ENCODE peak calls at places on chromosomes 16 and 17, in six cellular contexts. Z, E, M, I, T and R are unnamed samples.

GRCh38 chr16:26672206-26672605 is 394.5 kb upstream of the C16orf82 start:
- DNase-seq in M (no peak), Z (no peak), T (no peak), E (no peak), I (no peak), R (peak)

GRCh38 chr16:30004424-30004776 is 6.4 kb downstream of the DOC2A start:
- DNase-seq in E (no peak), T (no peak), I (no peak), M (no peak), Z (peak), R (no peak)

GRCh38 chr17:63120406-63120805 is 154.4 kb downstream of the TANC2 start:
- DNase-seq in T (peak), Z (no peak), E (no peak), I (no peak), M (no peak), R (no peak)

GRCh38 chr17:49676276-49676868 is 1.5 kb downstream of the SPOP start:
- DNase-seq in E (no peak), I (no peak), Z (no peak), M (no peak), T (peak), R (peak)

GRCh38 chr16:10001258-10001785 is 180.9 kb downstream of the GRIN2A start:
- DNase-seq in T (no peak), I (no peak), Z (no peak), M (no peak), E (no peak), R (no peak)

GRCh38 chr16:72256398-72257048 is 84.6 kb upstream of the PMFBP1 start:
- DNase-seq in Z (no peak), I (peak), M (peak), T (peak), E (no peak), R (no peak)

GRCh38 chr17:8822401-8823035 is 23.4 kb upstream of the MFSD6L start:
- DNase-seq in I (no peak), Z (no peak), T (no peak), M (no peak), E (peak), R (no peak)

GRCh38 chr17:39622380-39623006 is 4.3 kb upstream of the PPP1R1B start:
- DNase-seq in M (no peak), Z (no peak), I (no peak), T (no peak), E (no peak), R (peak)

GRCh38 chr17:6005939-6006338 is 64.2 kb upstream of the WSCD1 start:
- DNase-seq in M (no peak), Z (no peak), I (no peak), E (no peak), T (no peak), R (no peak)

GRCh38 chr17:16463341-16464000 is 28.5 kb downstream of the LRRC75A start:
- DNase-seq in E (no peak), M (peak), I (peak), Z (peak), T (peak), R (no peak)

DNA sequence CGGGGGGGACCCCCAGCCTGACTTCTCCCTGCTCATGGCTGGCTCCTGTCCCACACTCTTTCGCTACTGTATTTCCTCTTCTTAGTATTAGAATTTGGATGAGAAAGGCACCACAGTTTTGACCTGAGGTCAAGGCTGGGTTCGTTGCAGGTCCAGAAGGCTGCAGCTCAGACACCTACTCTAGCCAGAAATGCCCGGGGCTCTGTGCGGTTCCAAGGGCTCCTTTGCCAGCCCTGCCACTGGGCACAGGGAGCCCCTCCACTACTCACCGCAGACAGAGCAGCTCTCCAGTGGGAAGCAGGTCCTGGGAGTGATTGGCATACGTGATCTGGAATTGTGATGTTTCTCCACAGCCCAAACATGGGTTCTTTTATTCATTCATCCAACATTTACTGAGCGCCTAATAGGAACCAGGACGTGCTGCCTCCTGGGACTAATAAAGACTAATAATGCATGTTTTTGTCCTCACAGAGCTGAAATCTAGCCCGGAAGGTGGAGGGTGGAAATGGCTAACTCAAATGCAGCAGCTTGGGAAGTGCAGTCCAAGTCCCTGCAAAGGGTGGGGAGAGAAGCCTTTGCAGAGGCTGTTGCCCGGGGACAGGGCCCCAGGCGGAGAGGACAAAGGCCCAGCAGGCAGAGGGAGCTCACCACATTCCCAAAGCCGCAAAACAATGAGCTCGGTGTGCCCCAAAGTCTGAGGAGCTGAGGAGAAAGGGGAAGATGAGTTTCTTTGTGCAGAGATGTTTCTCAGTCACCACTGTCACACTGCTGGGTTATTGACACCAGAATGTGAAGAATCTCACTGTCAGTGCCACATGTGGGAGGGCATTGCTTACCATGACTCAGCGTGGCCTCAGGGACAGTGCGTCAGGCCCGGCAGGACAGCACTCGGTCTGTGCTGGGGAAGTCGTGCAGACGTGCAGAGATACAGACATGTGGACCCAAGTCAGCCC is 118.4 kb upstream of the CHMP6 start:
- DNase-seq in Z (no peak), T (peak), M (no peak), E (no peak), I (no peak), R (no peak)
- TF ChIP-seq CTCF in Z (no peak), T (no peak), M (no peak), E (no peak), I (no peak), R (no peak)

DNA sequence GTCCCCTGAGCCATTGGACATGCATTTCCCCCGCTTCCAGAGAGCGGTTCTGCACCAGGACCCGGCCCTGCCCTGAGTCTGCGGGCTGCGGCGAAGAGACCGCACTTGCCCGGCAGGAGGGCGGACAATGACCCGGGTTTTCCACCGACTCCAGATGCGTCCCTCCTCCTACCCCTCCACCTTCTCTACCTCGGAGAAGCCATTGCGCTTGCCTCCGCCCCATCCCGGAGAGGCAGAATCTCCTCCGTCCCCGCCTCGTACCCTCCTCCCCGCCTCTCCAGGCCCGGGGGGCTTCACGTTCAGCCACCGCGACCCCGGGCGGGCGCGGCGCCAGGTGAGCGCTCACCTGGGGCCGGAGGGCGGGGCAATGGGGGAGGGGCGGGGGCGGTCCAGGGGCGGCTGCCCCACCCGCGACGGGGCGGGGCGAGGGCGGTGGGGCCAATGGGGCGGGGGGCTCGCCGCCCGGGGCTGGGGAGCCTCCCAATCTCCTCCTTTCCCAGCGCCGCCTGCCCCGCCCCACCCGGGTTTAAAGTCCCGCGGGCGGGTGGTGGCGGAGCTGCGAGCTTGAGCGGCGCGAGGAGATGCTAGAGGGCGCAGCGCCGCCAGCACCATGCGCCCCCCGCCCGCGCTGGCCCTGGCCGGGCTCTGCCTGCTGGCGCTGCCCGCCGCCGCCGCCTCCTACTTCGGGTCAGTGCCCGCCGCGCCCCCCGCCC is at the start of gene WNT9B:
- DNase-seq in M (no peak), E (no peak), Z (peak), T (peak), I (no peak), R (no peak)
- TF ChIP-seq CTCF in M (no peak), E (no peak), Z (no peak), T (no peak), I (no peak), R (no peak)

DNA sequence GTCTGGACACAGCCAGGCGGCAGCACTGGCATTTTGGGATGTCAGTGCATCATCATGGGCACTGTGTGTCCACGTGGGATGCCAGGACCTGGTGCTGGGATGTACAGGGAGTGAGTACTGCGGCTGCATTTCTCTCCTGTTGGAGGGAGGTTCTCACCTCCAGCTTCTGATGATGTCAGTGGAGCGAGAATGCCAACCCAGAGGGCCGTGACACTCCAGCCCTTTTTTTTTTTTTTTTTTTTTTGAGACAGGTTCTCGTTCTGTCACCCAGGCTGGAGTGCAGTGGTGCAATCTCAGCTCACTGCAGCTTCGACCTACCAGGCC is 26.1 kb upstream of the FOXK2 start:
- DNase-seq in T (no peak), E (no peak), I (no peak), Z (no peak), M (no peak), R (no peak)
- TF ChIP-seq CTCF in T (no peak), E (no peak), I (no peak), Z (no peak), M (no peak), R (no peak)

GRCh38 chr16:1474796-1475551 is at the start of gene CLCN7:
- DNase-seq in T (peak), E (peak), M (peak), I (peak), Z (peak), R (peak)
- TF ChIP-seq CTCF in T (no peak), E (no peak), M (no peak), I (no peak), Z (no peak), R (no peak)

GRCh38 chr17:79808763-79809529 is 12.1 kb upstream of the CBX8 start:
- DNase-seq in I (no peak), M (no peak), Z (peak), E (no peak), T (no peak), R (peak)
- TF ChIP-seq CTCF in I (peak), M (no peak), Z (peak), E (no peak), T (no peak), R (peak)

GRCh38 chr17:72145562-72145961 is 24.7 kb downstream of the SOX9 start:
- DNase-seq in I (no peak), T (no peak), E (no peak), M (no peak), Z (no peak), R (no peak)

GRCh38 chr17:72142614-72143013 is 21.8 kb downstream of the SOX9 start:
- DNase-seq in E (no peak), Z (no peak), T (no peak), I (no peak), M (no peak), R (no peak)

GRCh38 chr17:72143245-72143644 is 22.4 kb downstream of the SOX9 start:
- DNase-seq in I (no peak), T (no peak), Z (no peak), M (no peak), E (no peak), R (no peak)

GRCh38 chr17:72150632-72151460 is 30.0 kb downstream of the SOX9 start:
- DNase-seq in M (no peak), Z (no peak), T (no peak), I (no peak), E (no peak), R (no peak)

GRCh38 chr17:72145972-72146755 is 25.3 kb downstream of the SOX9 start:
- DNase-seq in E (no peak), I (no peak), M (no peak), T (peak), Z (no peak), R (no peak)
- TF ChIP-seq CTCF in E (no peak), I (no peak), M (no peak), T (no peak), Z (no peak), R (no peak)

GRCh38 chr17:56653877-56654276 is 60.4 kb downstream of the NOG start:
- DNase-seq in M (no peak), I (no peak), T (peak), E (no peak), Z (no peak), R (peak)
- TF ChIP-seq CTCF in M (peak), I (peak), T (peak), E (no peak), Z (no peak), R (peak)

GRCh38 chr16:86909359-86910145 is 331.2 kb downstream of the FOXL1 start:
- DNase-seq in M (no peak), E (no peak), T (no peak), Z (no peak), I (no peak), R (no peak)

GRCh38 chr16:86910821-86911220 is 332.5 kb downstream of the FOXL1 start:
- DNase-seq in M (no peak), T (no peak), E (no peak), Z (no peak), I (no peak), R (no peak)

GRCh38 chr16:86913886-86914285 is 335.5 kb downstream of the FOXL1 start:
- DNase-seq in E (no peak), I (no peak), T (no peak), Z (no peak), M (no peak), R (no peak)

GRCh38 chr16:86911311-86911999 is 333.1 kb downstream of the FOXL1 start:
- DNase-seq in T (no peak), I (no peak), M (no peak), Z (no peak), E (no peak), R (no peak)

DNA sequence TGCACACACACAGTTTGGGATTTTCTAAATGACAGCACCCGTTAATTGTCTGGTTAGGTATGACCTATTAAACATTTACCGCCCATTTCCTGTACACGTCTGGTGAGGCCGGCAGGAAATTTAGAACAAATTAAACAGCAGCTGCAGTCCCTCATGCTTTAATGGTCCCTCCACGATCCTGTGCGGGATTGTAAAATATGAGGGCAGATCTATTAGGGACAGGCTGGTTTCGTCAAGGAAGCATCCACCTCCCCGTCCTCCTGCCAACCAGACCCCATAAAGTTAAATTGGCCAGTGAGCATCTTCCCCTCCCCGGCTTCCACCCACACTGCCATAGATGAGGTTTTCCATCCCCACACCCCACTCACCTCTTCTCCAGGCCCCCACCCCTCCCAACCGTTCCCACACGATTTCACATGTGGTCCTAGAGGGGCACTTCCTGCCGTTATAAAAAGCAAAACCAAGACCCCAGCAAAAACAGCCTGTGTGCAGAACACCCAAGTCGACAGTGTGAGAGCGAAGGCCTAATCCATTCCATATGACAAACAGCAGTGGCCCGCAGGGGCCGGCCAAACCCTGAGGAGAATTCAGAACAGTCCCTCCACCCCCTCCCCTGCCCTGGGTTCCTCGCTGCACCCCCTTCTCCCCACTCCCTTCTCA is 331.9 kb downstream of the FOXL1 start:
- DNase-seq in M (no peak), Z (no peak), I (no peak), T (no peak), E (no peak), R (no peak)
- TF ChIP-seq CTCF in M (no peak), Z (no peak), I (no peak), T (no peak), E (no peak), R (no peak)

GRCh38 chr17:57572062-57572461 is 173.0 kb downstream of the CCDC182 start:
- DNase-seq in T (no peak), E (no peak), Z (no peak), I (no peak), M (no peak), R (no peak)
- TF ChIP-seq CTCF in T (no peak), E (no peak), Z (no peak), I (no peak), M (no peak), R (no peak)